ENCODE peak calls at places on chromosomes 6 and 20, in seven cellular contexts. T is sciatic nerve; F is activated CD4-positive, CD25-positive, alpha-beta regulatory T cell treated with anti-CD3 and anti-CD28 coated beads, Interleukin-2, amount 50 U/mL, for 24 hours; R is IMR-90; J is right lobe of liver; Q is natural killer cell; Z is upper lobe of left lung. I is an unnamed sample.

GRCh38 chr6:42963855-42964605 is 3.5 kb downstream of the GNMT start:
- ATAC-seq in T (no peak), F (peak), R (peak), J (no peak), Q (no peak), Z (no peak), I (peak)

GRCh38 chr20:39986231-39986904 is 702.7 kb downstream of the MAFB start:
- ATAC-seq in T (peak), F (no peak), R (peak), J (peak), Q (no peak), Z (peak), I (no peak)

GRCh38 chr6:82143041-82143481 is 104.5 kb downstream of the IBTK start:
- ATAC-seq in T (no peak), F (no peak), R (no peak), J (no peak), Q (no peak), Z (no peak), I (peak)

GRCh38 chr6:158002249-158002950 is 20.7 kb downstream of the SYNJ2 start:
- ATAC-seq in T (peak), F (no peak), R (peak), J (no peak), Q (no peak), Z (peak), I (peak)

GRCh38 chr6:129709451-129709908 is 497 bp downstream of the ARHGAP18 start:
- ATAC-seq in T (peak), F (peak), R (peak), J (peak), Q (peak), Z (peak), I (peak)

GRCh38 chr6:27865952-27866369 is 46.2 kb downstream of the OR2B2 start:
- ATAC-seq in T (peak), F (no peak), R (no peak), J (peak), Q (peak), Z (no peak), I (peak)

GRCh38 chr20:5735845-5736530 is 14.2 kb upstream of the SHLD1 start:
- ATAC-seq in T (peak), F (no peak), R (no peak), J (no peak), Q (no peak), Z (no peak), I (no peak)

GRCh38 chr6:110822248-110822647 is 7.0 kb upstream of the CDK19 start:
- ATAC-seq in T (peak), F (no peak), R (no peak), J (peak), Q (no peak), Z (no peak), I (no peak)

GRCh38 chr6:23282243-23283021 is 713.1 kb downstream of the HDGFL1 start:
- ATAC-seq in T (no peak), F (no peak), R (no peak), J (no peak), Q (no peak), Z (no peak), I (peak)

GRCh38 chr6:167098825-167099225 is 24.1 kb upstream of the CCR6 start:
- ATAC-seq in T (no peak), F (no peak), R (no peak), J (no peak), Q (no peak), Z (no peak), I (no peak)

GRCh38 chr6:139231206-139231605 is 60.6 kb downstream of the TXLNB start:
- ATAC-seq in T (no peak), F (no peak), R (no peak), J (no peak), Q (no peak), Z (no peak), I (no peak)

GRCh38 chr6:159071843-159072769 is 27.3 kb upstream of the TAGAP start:
- ATAC-seq in T (no peak), F (no peak), R (no peak), J (no peak), Q (no peak), Z (no peak), I (no peak)

GRCh38 chr6:141103246-141103645 is 1029.5 kb upstream of the GJE1 start:
- ATAC-seq in T (no peak), F (peak), R (no peak), J (no peak), Q (no peak), Z (no peak), I (no peak)

GRCh38 chr6:160042788-160043301 is 74.0 kb downstream of the IGF2R start:
- ATAC-seq in T (peak), F (no peak), R (no peak), J (peak), Q (no peak), Z (no peak), I (no peak)